ENCODE peak calls at places on chromosomes 16 and 17, in four cellular contexts. One of them, this sample, is unnamed.

GRCh38 chr16:86883583-86884188 is 305.3 kb downstream of the FOXL1 start:
- DNase-seq in naive B cell: no peak
- DNase-seq in hepatic stellate cell: no peak
- DNase-seq in spleen: peak
- DNase-seq in this sample: no peak

GRCh38 chr17:31140127-31140526 is 45.4 kb downstream of the NF1 start:
- DNase-seq in naive B cell: no peak
- DNase-seq in hepatic stellate cell: no peak
- DNase-seq in spleen: no peak
- DNase-seq in this sample: no peak

GRCh38 chr17:29445844-29446243 is 55.7 kb downstream of the TAOK1 start:
- DNase-seq in spleen: no peak
- DNase-seq in hepatic stellate cell: no peak
- DNase-seq in naive B cell: no peak
- DNase-seq in this sample: no peak

GRCh38 chr17:6643460-6644125 is 2.7 kb downstream of the TXNDC17 start:
- DNase-seq in spleen: no peak
- DNase-seq in hepatic stellate cell: no peak
- DNase-seq in naive B cell: no peak
- DNase-seq in this sample: no peak

GRCh38 chr17:12342609-12343248 is 322.1 kb downstream of the MAP2K4 start:
- DNase-seq in spleen: no peak
- DNase-seq in naive B cell: no peak
- DNase-seq in hepatic stellate cell: peak
- DNase-seq in this sample: peak

GRCh38 chr17:27264068-27264812 is 29.7 kb upstream of the WSB1 start:
- DNase-seq in hepatic stellate cell: no peak
- DNase-seq in naive B cell: no peak
- DNase-seq in spleen: no peak
- DNase-seq in this sample: no peak

GRCh38 chr16:85902366-85903155 is 3.6 kb downstream of the IRF8 start:
- DNase-seq in spleen: peak
- DNase-seq in naive B cell: peak
- DNase-seq in hepatic stellate cell: no peak
- DNase-seq in this sample: peak

GRCh38 chr16:87956771-87957279 is 5.6 kb downstream of the BANP start:
- DNase-seq in spleen: no peak
- DNase-seq in hepatic stellate cell: no peak
- DNase-seq in naive B cell: no peak
- DNase-seq in this sample: no peak

GRCh38 chr17:557371-557770 is 157.3 kb downstream of the VPS53 start:
- DNase-seq in naive B cell: no peak
- DNase-seq in hepatic stellate cell: peak
- DNase-seq in spleen: no peak
- DNase-seq in this sample: no peak

GRCh38 chr16:89922884-89923639 is at the start of gene TUBB3:
- DNase-seq in hepatic stellate cell: peak
- DNase-seq in naive B cell: peak
- DNase-seq in spleen: no peak
- DNase-seq in this sample: peak

GRCh38 chr17:5019475-5019956 is 15.7 kb downstream of the SLC52A1 start:
- DNase-seq in spleen: no peak
- DNase-seq in hepatic stellate cell: peak
- DNase-seq in naive B cell: peak
- DNase-seq in this sample: no peak

GRCh38 chr17:21262259-21262993 is 9.2 kb upstream of the NATD1 start:
- DNase-seq in hepatic stellate cell: no peak
- DNase-seq in spleen: no peak
- DNase-seq in naive B cell: no peak
- DNase-seq in this sample: no peak

GRCh38 chr16:79972053-79972704 is 371.6 kb upstream of the MAF start:
- DNase-seq in naive B cell: no peak
- DNase-seq in hepatic stellate cell: no peak
- DNase-seq in spleen: no peak
- DNase-seq in this sample: no peak